ENCODE peak calls at places on chromosomes 1 and 21, in six cellular contexts. O is stomach, U is IMR-90, X is breast epithelium, W is ovary, L is right lobe of liver. Q is an unnamed sample. For H3K4me1, the result is how much of the 10 kb centered on the place peaks cover.

GRCh38 chr1:242454262-242455051 is 70.0 kb downstream of the PLD5 start:
- DNase-seq in O (no peak), U (peak), X (no peak), W (no peak), L (no peak), Q (no peak)

GRCh38 chr1:207813513-207813881 is 61.6 kb downstream of the CD46 start:
- DNase-seq in O (no peak), U (no peak), X (no peak), W (no peak), L (no peak), Q (no peak)

GRCh38 chr1:231241751-231242150 is 739 bp downstream of the GNPAT start:
- DNase-seq in O (no peak), U (no peak), X (no peak), W (peak), L (peak), Q (peak)

GRCh38 chr1:156704930-156705320 is 458 bp downstream of the CRABP2 start:
- DNase-seq in O (peak), U (peak), X (peak), W (peak), L (peak), Q (peak)

GRCh38 chr1:66940968-66941367 is 16.2 kb downstream of the MIER1 start:
- DNase-seq in O (no peak), U (peak), X (no peak), W (no peak), L (no peak), Q (no peak)

GRCh38 chr1:95953005-95953404 is 719.0 kb downstream of the RWDD3 start:
- DNase-seq in O (no peak), U (peak), X (no peak), W (no peak), L (no peak), Q (no peak)

GRCh38 chr1:56188216-56188615 is 391.1 kb downstream of the PLPP3 start:
- DNase-seq in O (no peak), U (no peak), X (no peak), W (no peak), L (no peak), Q (peak)

GRCh38 chr1:180167021-180167701 is 12.5 kb downstream of the QSOX1 start:
- DNase-seq in O (no peak), U (no peak), X (no peak), W (no peak), L (no peak), Q (no peak)

GRCh38 chr1:53348491-53349368 is 20.9 kb upstream of the LRP8 start:
- DNase-seq in O (peak), U (no peak), X (peak), W (peak), L (peak), Q (no peak)

GRCh38 chr1:167734841-167735240 is 13.1 kb downstream of the MPZL1 start:
- DNase-seq in O (no peak), U (no peak), X (no peak), W (no peak), L (no peak), Q (no peak)

GRCh38 chr1:209883341-209883971 is 54.6 kb upstream of the SYT14 start:
- DNase-seq in O (no peak), U (peak), X (no peak), W (no peak), L (no peak), Q (no peak)

GRCh38 chr21:37445228-37445627 is 78.7 kb downstream of the DYRK1A start:
- DNase-seq in O (no peak), U (peak), X (no peak), W (no peak), L (no peak), Q (no peak)

DNA sequence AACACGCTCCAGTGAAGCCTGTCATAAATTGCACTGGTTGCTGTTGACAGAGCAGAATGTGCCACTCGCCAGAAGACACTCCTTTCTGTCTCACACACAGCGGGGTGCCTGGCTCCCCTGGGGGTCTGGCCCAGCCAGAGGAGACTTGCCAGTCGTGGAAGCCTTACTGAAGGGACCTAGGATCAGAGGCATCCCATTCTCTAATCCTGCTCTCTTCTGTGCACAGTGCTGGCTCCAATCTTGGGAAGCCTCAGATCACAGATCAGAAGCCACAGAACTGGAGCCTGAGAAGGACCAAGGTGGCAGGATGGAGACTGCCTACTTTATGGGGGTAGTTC is 1.4 kb downstream of the SLC9A1 start:
- DNase-seq in O (no peak), U (no peak), X (no peak), W (no peak), L (no peak), Q (no peak)
- H3K27ac ChIP-seq in O (peak), U (peak), X (peak), W (peak), L (no peak), Q (peak)

GRCh38 chr1:7584643-7585042 is 186.5 kb upstream of the VAMP3 start:
- DNase-seq in O (no peak), U (no peak), X (no peak), W (peak), L (no peak), Q (peak)
- TF ChIP-seq POLR2A in O (no peak), U (no peak), X (no peak), W (no peak), L (no peak), Q (no peak)

GRCh38 chr21:30305136-30305535 is 15.0 kb downstream of the KRTAP26-1 start:
- DNase-seq in O (no peak), U (no peak), X (no peak), W (no peak), L (no peak), Q (no peak)

DNA sequence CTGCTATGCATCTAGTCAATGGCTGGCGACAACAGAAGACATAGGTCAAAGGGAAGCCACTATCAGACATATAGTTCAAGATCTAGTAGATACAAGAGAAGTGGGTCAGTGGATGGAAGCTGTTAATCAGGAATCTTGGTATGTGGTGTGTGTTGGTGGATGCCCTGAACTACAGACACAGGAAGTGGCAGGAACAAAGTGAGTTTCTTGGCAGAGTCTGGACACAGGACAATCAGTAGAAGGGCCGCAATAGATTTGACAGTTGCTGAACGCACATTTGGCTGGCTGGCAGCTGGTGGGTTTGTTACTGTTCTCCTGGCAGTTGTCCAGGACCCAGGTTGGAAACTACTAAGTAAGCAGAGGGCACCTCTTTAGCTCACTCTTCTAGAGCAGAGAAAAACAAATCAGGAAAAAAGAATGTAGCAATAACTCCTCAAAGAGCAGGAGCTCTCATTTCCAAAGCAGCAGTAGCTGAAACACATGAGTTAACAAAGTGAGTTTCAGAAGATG is 13.2 kb downstream of the KRTAP26-1 start:
- DNase-seq in O (peak), U (no peak), X (no peak), W (no peak), L (no peak), Q (no peak)
- H3K4me1 ChIP-seq in O (under half), U (under half), X (under half), W (under half), L (under half), Q (under half)

DNA sequence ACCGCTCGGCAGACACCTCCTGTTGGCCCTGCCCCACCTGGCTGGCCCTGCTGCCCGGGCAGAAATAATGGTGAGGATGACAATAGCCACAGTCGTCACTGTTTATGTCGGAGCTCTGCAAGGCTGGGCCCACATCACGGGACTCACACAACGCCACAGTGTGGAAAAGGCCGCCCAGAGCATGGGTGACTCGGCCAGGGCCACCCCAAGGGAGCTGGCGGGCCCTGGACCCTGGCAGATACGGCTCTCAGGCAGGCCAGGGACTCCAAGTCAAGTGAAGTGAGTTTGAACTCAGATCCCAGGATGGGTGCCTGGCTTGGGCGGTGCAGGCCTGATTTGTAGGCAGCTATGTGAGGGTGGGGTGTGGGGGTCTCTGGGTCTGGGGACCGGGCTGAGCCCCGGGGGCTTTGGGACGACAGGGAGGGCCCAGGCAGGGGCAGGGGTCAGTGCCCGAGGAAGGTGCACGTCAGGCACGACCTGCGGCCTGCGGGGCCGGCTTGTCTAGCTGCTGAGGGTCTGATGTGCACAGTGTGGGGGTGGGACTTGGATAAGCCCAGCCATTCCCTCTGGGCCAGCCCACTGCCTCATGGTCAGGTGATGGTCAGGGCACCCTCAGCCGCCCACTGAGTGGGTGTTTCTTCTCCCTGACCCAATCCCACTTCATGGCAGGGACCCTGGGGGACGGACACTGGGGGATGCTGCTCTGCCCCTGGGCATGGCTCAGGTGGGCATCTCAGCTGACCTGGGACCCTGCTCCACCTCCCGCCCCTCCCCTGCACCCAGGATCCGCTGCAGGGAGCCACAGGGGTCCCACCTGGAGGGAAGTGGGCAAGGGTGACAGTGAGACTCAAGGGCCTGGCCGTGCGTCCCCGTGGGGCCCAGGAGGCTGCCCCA is 1.0 kb downstream of the RNF223 start:
- DNase-seq in O (no peak), U (no peak), X (no peak), W (no peak), L (no peak), Q (peak)
- H3K27ac ChIP-seq in O (peak), U (no peak), X (peak), W (no peak), L (no peak), Q (no peak)

GRCh38 chr21:41364308-41364707 is 2.5 kb downstream of the MX2 start:
- DNase-seq in O (no peak), U (no peak), X (no peak), W (no peak), L (no peak), Q (no peak)
- TF ChIP-seq POLR2A in O (no peak), U (no peak), X (no peak), W (no peak), L (no peak), Q (no peak)

Q was measured in heart left ventricle.